ENCODE peak calls at places on chromosome 22, in four cellular contexts. K is CD8-positive, alpha-beta memory T cell; N is mammary epithelial cell; L is heart left ventricle. S is an unnamed sample.

GRCh38 chr22:46914916-46915894 is 152.8 kb downstream of the TBC1D22A start:
- DNase-seq in K (no peak), N (no peak), L (no peak), S (no peak)

GRCh38 chr22:44182591-44183588 is 2.2 kb downstream of the PARVG start:
- DNase-seq in L (peak), K (peak), N (no peak), S (peak)

GRCh38 chr22:36156119-36156514 is 4.4 kb downstream of the APOL3 start:
- DNase-seq in N (no peak), K (no peak), L (no peak), S (no peak)

GRCh38 chr22:28424427-28425080 is 255.1 kb downstream of the TTC28 start:
- DNase-seq in L (no peak), K (no peak), N (no peak), S (no peak)

GRCh38 chr22:48084041-48084748 is 1321.7 kb downstream of the TBC1D22A start:
- DNase-seq in N (no peak), L (no peak), K (no peak), S (no peak)

GRCh38 chr22:41910599-41911291 is 4.1 kb downstream of the SHISA8 start:
- DNase-seq in K (no peak), N (no peak), L (peak), S (no peak)

GRCh38 chr22:24550902-24551229 is 4.1 kb downstream of the GUCD1 start:
- DNase-seq in K (no peak), L (no peak), N (no peak), S (peak)

GRCh38 chr22:27987557-27987956 is 68.5 kb upstream of the PITPNB start:
- DNase-seq in N (no peak), L (no peak), K (no peak), S (no peak)

GRCh38 chr22:31269892-31270574 is 22.3 kb downstream of the PIK3IP1 start:
- DNase-seq in K (no peak), L (no peak), N (no peak), S (no peak)

GRCh38 chr22:29154364-29155048 is 51.2 kb upstream of the EMID1 start:
- DNase-seq in L (peak), N (peak), K (peak), S (peak)

GRCh38 chr22:20249797-20250354 is 18.2 kb downstream of the RTN4R start:
- DNase-seq in L (peak), K (no peak), N (peak), S (no peak)

GRCh38 chr22:19576460-19577421 is 52.5 kb upstream of the CLDN5 start:
- DNase-seq in L (peak), K (no peak), N (peak), S (peak)

GRCh38 chr22:42519544-42520237 is at the start of gene RRP7A:
- DNase-seq in N (peak), K (peak), L (peak), S (peak)

GRCh38 chr22:45112136-45112879 is 51.4 kb upstream of the NUP50 start:
- DNase-seq in L (no peak), K (no peak), N (peak), S (no peak)

GRCh38 chr22:45884201-45885067 is 92.5 kb downstream of the WNT7B start:
- DNase-seq in K (no peak), N (no peak), L (peak), S (no peak)

GRCh38 chr22:28822930-28823481 is 22.6 kb upstream of the XBP1 start:
- DNase-seq in K (no peak), L (no peak), N (no peak), S (no peak)

GRCh38 chr22:47623740-47624103 is 861.3 kb downstream of the TBC1D22A start:
- DNase-seq in N (no peak), L (no peak), K (no peak), S (no peak)

GRCh38 chr22:45671051-45671782 is 417 bp upstream of the ATXN10 start:
- DNase-seq in N (no peak), L (peak), K (no peak), S (no peak)

GRCh38 chr22:31089101-31090100 is 8.3 kb downstream of the SMTN start:
- DNase-seq in L (peak), N (no peak), K (no peak), S (peak)

GRCh38 chr22:42833104-42833503 is 24.0 kb downstream of the ARFGAP3 start:
- DNase-seq in L (no peak), K (no peak), N (no peak), S (no peak)

GRCh38 chr22:18130699-18131429 is 19.1 kb upstream of the USP18 start:
- DNase-seq in N (no peak), K (no peak), L (no peak), S (no peak)

GRCh38 chr22:37658133-37659065 is at the start of gene PDXP:
- DNase-seq in N (peak), K (peak), L (peak), S (peak)
- H3K27ac ChIP-seq in N (peak), K (peak), L (no peak), S (peak)

DNA sequence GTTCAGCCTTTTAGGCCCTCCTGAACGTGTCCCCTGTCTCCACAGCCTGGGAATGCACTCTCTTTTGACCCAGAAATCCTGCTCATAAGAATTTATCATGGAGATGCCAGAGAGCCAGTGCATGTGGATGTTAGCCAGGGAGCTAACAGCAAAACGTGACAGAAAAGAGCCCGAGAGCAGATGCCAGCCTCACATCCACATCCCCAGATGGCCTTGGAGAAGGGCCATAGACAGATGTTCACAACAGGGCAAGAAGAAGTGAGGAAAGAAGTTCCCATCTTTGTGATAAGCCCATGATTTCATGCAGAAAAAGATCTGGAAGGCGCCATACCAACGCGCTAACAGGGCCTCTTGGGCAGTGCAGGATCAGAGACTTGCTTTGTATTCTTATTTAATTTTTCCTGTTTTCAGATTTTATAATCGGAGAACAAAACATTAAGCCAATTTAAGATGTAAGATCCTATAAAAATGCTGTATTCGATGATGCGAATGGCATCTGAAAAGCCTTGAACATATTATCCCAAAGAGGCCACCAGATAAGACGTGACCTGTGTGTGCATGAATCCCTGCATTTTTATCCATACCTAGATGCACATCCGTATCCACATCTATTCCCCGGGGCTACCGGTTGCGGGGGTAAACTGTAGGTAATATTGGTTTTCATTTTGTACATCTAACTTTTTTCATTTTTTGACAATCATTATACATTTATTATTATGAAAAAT is 48.7 kb downstream of the IGLL5 start:
- DNase-seq in K (no peak), L (no peak), N (no peak), S (no peak)
- H3K27ac ChIP-seq in K (no peak), L (no peak), N (no peak), S (no peak)

GRCh38 chr22:23072035-23072910 is 2.0 kb downstream of the GNAZ start:
- DNase-seq in K (no peak), L (peak), N (no peak), S (no peak)
- H3K27ac ChIP-seq in K (no peak), L (no peak), N (no peak), S (no peak)

DNA sequence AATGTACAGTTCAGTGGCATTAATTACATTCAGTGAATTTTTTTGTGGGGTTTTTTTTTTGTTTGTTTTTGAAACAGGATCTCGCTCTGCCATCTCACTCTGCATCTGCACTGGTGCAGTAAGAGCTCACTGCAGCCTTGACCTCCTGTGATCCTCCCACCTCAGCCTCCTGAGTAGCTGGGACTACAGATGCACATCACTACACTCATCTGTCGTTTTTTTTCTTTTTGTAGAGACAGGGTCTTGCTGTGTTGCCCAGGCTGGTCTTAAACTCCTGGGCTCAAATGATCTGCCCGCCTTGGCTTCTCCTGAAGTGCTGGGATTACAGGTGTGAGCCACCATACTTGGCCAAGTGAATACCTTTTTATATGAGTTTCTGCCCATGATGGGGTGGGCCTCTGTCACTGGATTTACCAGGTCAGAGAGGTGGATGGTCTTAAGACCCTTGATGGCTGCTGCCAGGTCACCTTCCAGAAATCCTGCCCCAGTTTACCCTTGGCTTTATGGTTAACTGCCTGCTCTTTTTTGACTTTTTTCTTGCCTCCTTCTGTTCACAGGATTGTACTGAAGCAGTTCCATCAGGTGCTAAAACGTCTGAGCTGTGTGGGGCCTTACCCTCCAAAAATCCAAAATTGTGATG is 22.6 kb downstream of the BCR start:
- DNase-seq in K (no peak), N (no peak), L (no peak), S (no peak)
- H3K27ac ChIP-seq in K (no peak), N (no peak), L (no peak), S (no peak)

S was measured in HL-60.